ENCODE peak calls at places on chromosome 5, in six cellular contexts. R is H1, S is SK-N-SH, B is GM12892, E is K562, M is GM12878. Z is an unnamed sample.

GRCh38 chr5:38756068-38756467 is 89.7 kb upstream of the OSMR start:
- DNase-seq in M (no peak), B (no peak), E (no peak), S (no peak), R (no peak), Z (no peak)

GRCh38 chr5:1521671-1522600 is 1.8 kb downstream of the LPCAT1 start:
- DNase-seq in B (no peak), R (peak; percentile 53), S (peak; percentile 62), M (no peak), E (peak; percentile 74), Z (no peak)

GRCh38 chr5:90170231-90170630 is 239.3 kb downstream of the CETN3 start:
- DNase-seq in E (no peak), B (no peak), S (peak; percentile 37), R (no peak), M (no peak), Z (no peak)

GRCh38 chr5:150209020-150209635 is 19.3 kb downstream of the SLC6A7 start:
- DNase-seq in R (no peak), S (no peak), E (no peak), M (no peak), B (no peak), Z (no peak)

GRCh38 chr5:128895122-128895521 is 70.2 kb upstream of the SLC27A6 start:
- DNase-seq in E (no peak), M (no peak), S (no peak), B (no peak), R (no peak), Z (no peak)

GRCh38 chr5:73104326-73104725 is 16.0 kb upstream of the TMEM171 start:
- DNase-seq in M (no peak), R (no peak), E (no peak), B (no peak), S (no peak), Z (no peak)

GRCh38 chr5:142492781-142493281 is 168.0 kb upstream of the SPRY4 start:
- DNase-seq in B (no peak), S (no peak), R (no peak), M (no peak), E (no peak), Z (no peak)

GRCh38 chr5:113764382-113764781 is 250.9 kb downstream of the YTHDC2 start:
- DNase-seq in R (no peak), E (no peak), M (no peak), B (no peak), S (no peak), Z (no peak)

GRCh38 chr5:139389701-139390638 is at the start of gene MZB1:
- DNase-seq in S (no peak), E (no peak), M (peak; percentile 95), B (peak; percentile 87), R (no peak), Z (peak; percentile 80)

GRCh38 chr5:88480766-88481499 is 212.3 kb upstream of the TMEM161B start:
- DNase-seq in E (no peak), B (no peak), R (no peak), S (no peak), M (no peak), Z (no peak)

GRCh38 chr5:31036407-31036806 is 157.1 kb upstream of the CDH6 start:
- DNase-seq in S (no peak), R (no peak), M (no peak), B (no peak), E (no peak), Z (no peak)

GRCh38 chr5:82538339-82539034 is 260.3 kb upstream of the RPS23 start:
- DNase-seq in S (peak; percentile 52), R (no peak), M (no peak), B (no peak), E (peak; percentile 42), Z (no peak)

GRCh38 chr5:82387041-82387818 is 109.1 kb upstream of the RPS23 start:
- DNase-seq in R (no peak), E (no peak), M (no peak), B (no peak), S (peak; percentile 59), Z (no peak)

GRCh38 chr5:166068547-166069335 is 2222.7 kb upstream of the WWC1 start:
- DNase-seq in R (no peak), E (no peak), S (no peak), M (no peak), B (no peak), Z (no peak)

GRCh38 chr5:107668154-107668932 is 2.4 kb downstream of the EFNA5 start:
- DNase-seq in R (no peak), B (no peak), S (no peak), M (no peak), E (no peak), Z (no peak)

GRCh38 chr5:2866622-2867372 is 115.3 kb upstream of the IRX2 start:
- DNase-seq in S (no peak), R (no peak), E (no peak), M (no peak), B (no peak), Z (no peak)

GRCh38 chr5:38347040-38347763 is 88.8 kb downstream of the EGFLAM start:
- DNase-seq in R (no peak), E (peak; percentile 12), B (no peak), M (no peak), S (no peak), Z (no peak)

GRCh38 chr5:1736889-1737711 is 62.5 kb downstream of the MRPL36 start:
- DNase-seq in R (peak; percentile 49), S (peak; percentile 30), B (no peak), E (no peak), M (no peak), Z (peak; percentile 5)

GRCh38 chr5:33330416-33330815 is 110.3 kb upstream of the TARS1 start:
- DNase-seq in E (no peak), M (no peak), R (no peak), S (no peak), B (no peak), Z (no peak)

GRCh38 chr5:151686673-151687378 is at the start of gene SPARC:
- DNase-seq in E (peak; percentile 53), M (no peak), S (peak; percentile 72), B (no peak), R (peak; percentile 77), Z (no peak)

GRCh38 chr5:95448836-95449235 is 57.7 kb downstream of the FAM81B start:
- DNase-seq in R (no peak), M (no peak), S (no peak), E (no peak), B (no peak), Z (no peak)

GRCh38 chr5:135242496-135243193 is 156.4 kb downstream of the MACROH2A1 start:
- DNase-seq in R (no peak), B (no peak), S (no peak), M (no peak), E (no peak), Z (no peak)

GRCh38 chr5:36759117-36759516 is 117.5 kb upstream of the NIPBL start:
- DNase-seq in E (no peak), B (no peak), R (no peak), S (no peak), M (no peak), Z (no peak)

GRCh38 chr5:30572279-30572678 is 621.2 kb upstream of the CDH6 start:
- DNase-seq in E (no peak), M (no peak), S (no peak), R (no peak), B (no peak), Z (no peak)

GRCh38 chr5:98109561-98110006 is 663.9 kb upstream of the RGMB start:
- DNase-seq in R (no peak), S (no peak), E (no peak), B (no peak), M (no peak), Z (no peak)

DNA sequence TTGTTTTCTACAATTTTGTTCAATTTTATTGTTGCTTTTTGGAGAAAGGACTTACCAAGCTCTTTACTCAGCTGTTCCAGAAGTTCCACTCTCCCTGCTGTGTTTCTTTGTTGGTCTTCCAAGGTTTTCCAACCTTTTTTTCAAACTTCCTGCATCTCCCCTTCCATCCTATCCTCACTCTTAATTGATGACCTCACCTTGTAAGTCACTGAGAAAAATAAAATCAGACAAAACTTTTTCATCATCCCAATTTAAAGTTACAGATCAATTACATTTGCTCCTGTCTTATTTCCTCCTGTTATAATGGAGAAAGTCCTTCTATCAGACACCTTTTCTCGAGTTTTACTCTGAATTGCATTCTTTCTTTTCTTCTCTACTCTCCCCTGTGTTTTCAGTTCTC is 121.1 kb downstream of the DMXL1 start:
- DNase-seq in S (no peak), M (no peak), R (no peak), B (no peak), E (no peak), Z (no peak)
- TF ChIP-seq TAF1 in S (no peak), M (no peak), R (no peak), B (no peak), E (no peak), Z (no peak)

GRCh38 chr5:71537681-71538080 is 49.5 kb upstream of the MCCC2 start:
- DNase-seq in E (no peak), M (no peak), R (no peak), B (no peak), S (no peak), Z (no peak)

GRCh38 chr5:71528206-71528605 is 58.9 kb upstream of the MCCC2 start:
- DNase-seq in B (no peak), R (no peak), S (no peak), E (no peak), M (no peak), Z (no peak)

GRCh38 chr5:71529682-71530081 is 57.5 kb upstream of the MCCC2 start:
- DNase-seq in E (no peak), S (no peak), M (no peak), R (no peak), B (no peak), Z (no peak)

GRCh38 chr5:71533142-71533541 is 54.0 kb upstream of the MCCC2 start:
- DNase-seq in S (no peak), E (no peak), M (no peak), B (no peak), R (no peak), Z (no peak)

GRCh38 chr5:71533614-71534013 is 53.5 kb upstream of the MCCC2 start:
- DNase-seq in S (no peak), R (no peak), E (peak; percentile 9), B (no peak), M (peak; percentile 33), Z (no peak)
- TF ChIP-seq TAF1 in S (no peak), R (no peak), E (no peak), B (no peak), M (no peak), Z (no peak)

GRCh38 chr5:153157156-153157555 is 333.3 kb upstream of the GRIA1 start:
- DNase-seq in B (no peak), S (no peak), M (no peak), E (no peak), R (no peak), Z (no peak)
- TF ChIP-seq TAF1 in B (no peak), S (no peak), M (no peak), E (no peak), R (no peak), Z (no peak)

GRCh38 chr5:74355041-74355440 is 285.5 kb downstream of the ENC1 start:
- DNase-seq in E (no peak), B (no peak), M (no peak), R (no peak), S (no peak), Z (no peak)
- TF ChIP-seq TAF1 in E (no peak), B (no peak), M (no peak), R (no peak), S (no peak), Z (no peak)